ENCODE peak calls at places on chromosome 3, in eight cellular contexts. One of them, this sample, is unnamed.
A peak's percentile ranks its signal among the peaks of the same experiment; 100 is the strongest.

GRCh38 chr3:9384141-9384828 is 13.1 kb upstream of the SETD5 start:
- DNase-seq in ascending aorta: no peak
- DNase-seq in tibial artery: no peak
- DNase-seq in GM10248: no peak
- DNase-seq in stomach: no peak
- DNase-seq in astrocyte: peak; percentile 60
- DNase-seq in hepatocyte: no peak
- DNase-seq in tibial nerve: no peak
- DNase-seq in this sample: no peak

GRCh38 chr3:186209810-186210752 is 101.2 kb upstream of the ETV5 start:
- DNase-seq in stomach: peak; percentile 58
- DNase-seq in hepatocyte: peak; percentile 68
- DNase-seq in ascending aorta: no peak
- DNase-seq in tibial artery: no peak
- DNase-seq in tibial nerve: no peak
- DNase-seq in astrocyte: peak; percentile 77
- DNase-seq in GM10248: peak; percentile 46
- DNase-seq in this sample: no peak

GRCh38 chr3:155393316-155393715 is 99.8 kb upstream of the STRIT1 start:
- DNase-seq in GM10248: no peak
- DNase-seq in astrocyte: no peak
- DNase-seq in tibial artery: no peak
- DNase-seq in tibial nerve: no peak
- DNase-seq in hepatocyte: no peak
- DNase-seq in stomach: no peak
- DNase-seq in ascending aorta: no peak
- DNase-seq in this sample: no peak

GRCh38 chr3:8984512-8984911 is 21.2 kb upstream of the RAD18 start:
- DNase-seq in GM10248: no peak
- DNase-seq in hepatocyte: no peak
- DNase-seq in astrocyte: no peak
- DNase-seq in tibial artery: no peak
- DNase-seq in stomach: no peak
- DNase-seq in tibial nerve: no peak
- DNase-seq in ascending aorta: no peak
- DNase-seq in this sample: no peak

GRCh38 chr3:56915969-56916586 is 114.3 kb upstream of the ARHGEF3 start:
- DNase-seq in tibial nerve: no peak
- DNase-seq in hepatocyte: no peak
- DNase-seq in tibial artery: no peak
- DNase-seq in stomach: peak; percentile 37
- DNase-seq in ascending aorta: no peak
- DNase-seq in astrocyte: no peak
- DNase-seq in GM10248: peak; percentile 60
- DNase-seq in this sample: peak; percentile 33

GRCh38 chr3:168824107-168824506 is 728.4 kb upstream of the GOLIM4 start:
- DNase-seq in GM10248: no peak
- DNase-seq in tibial nerve: no peak
- DNase-seq in stomach: no peak
- DNase-seq in astrocyte: no peak
- DNase-seq in ascending aorta: no peak
- DNase-seq in tibial artery: no peak
- DNase-seq in hepatocyte: no peak
- DNase-seq in this sample: no peak

GRCh38 chr3:71495708-71496472 is 87.6 kb downstream of the FOXP1 start:
- DNase-seq in hepatocyte: peak; percentile 65
- DNase-seq in GM10248: no peak
- DNase-seq in tibial artery: no peak
- DNase-seq in stomach: no peak
- DNase-seq in astrocyte: peak; percentile 93
- DNase-seq in tibial nerve: no peak
- DNase-seq in ascending aorta: no peak
- DNase-seq in this sample: no peak

GRCh38 chr3:142618917-142619401 is 22.8 kb downstream of the PLS1 start:
- DNase-seq in astrocyte: peak; percentile 25
- DNase-seq in tibial nerve: no peak
- DNase-seq in GM10248: no peak
- DNase-seq in hepatocyte: peak; percentile 43
- DNase-seq in stomach: peak; percentile 34
- DNase-seq in ascending aorta: no peak
- DNase-seq in tibial artery: no peak
- DNase-seq in this sample: no peak

GRCh38 chr3:160935413-160936095 is 169.6 kb downstream of the B3GALNT1 start:
- DNase-seq in stomach: no peak
- DNase-seq in astrocyte: no peak
- DNase-seq in tibial artery: no peak
- DNase-seq in tibial nerve: no peak
- DNase-seq in GM10248: no peak
- DNase-seq in ascending aorta: no peak
- DNase-seq in hepatocyte: peak; percentile 42
- DNase-seq in this sample: no peak

GRCh38 chr3:152362086-152362485 is 93.4 kb downstream of the MBNL1 start:
- DNase-seq in GM10248: no peak
- DNase-seq in tibial nerve: no peak
- DNase-seq in stomach: no peak
- DNase-seq in tibial artery: no peak
- DNase-seq in ascending aorta: no peak
- DNase-seq in astrocyte: no peak
- DNase-seq in hepatocyte: no peak
- DNase-seq in this sample: no peak

GRCh38 chr3:68088216-68088615 is 433.8 kb upstream of the SUCLG2 start:
- DNase-seq in ascending aorta: no peak
- DNase-seq in astrocyte: no peak
- DNase-seq in stomach: no peak
- DNase-seq in hepatocyte: no peak
- DNase-seq in GM10248: no peak
- DNase-seq in tibial nerve: no peak
- DNase-seq in tibial artery: no peak
- DNase-seq in this sample: no peak

GRCh38 chr3:188788621-188789081 is 383.1 kb upstream of the TPRG1 start:
- DNase-seq in tibial artery: no peak
- DNase-seq in astrocyte: peak; percentile 98
- DNase-seq in stomach: no peak
- DNase-seq in tibial nerve: no peak
- DNase-seq in GM10248: no peak
- DNase-seq in ascending aorta: no peak
- DNase-seq in hepatocyte: no peak
- DNase-seq in this sample: no peak

GRCh38 chr3:129087138-129087702 is 26.6 kb downstream of the GP9 start:
- DNase-seq in tibial artery: peak; percentile 78
- DNase-seq in GM10248: no peak
- DNase-seq in tibial nerve: peak; percentile 18
- DNase-seq in ascending aorta: no peak
- DNase-seq in stomach: peak; percentile 49
- DNase-seq in astrocyte: peak; percentile 25
- DNase-seq in hepatocyte: no peak
- DNase-seq in this sample: no peak

GRCh38 chr3:53046171-53047170 is 598 bp upstream of the SFMBT1 start:
- DNase-seq in ascending aorta: no peak
- DNase-seq in tibial nerve: peak; percentile 20
- DNase-seq in stomach: peak; percentile 53
- DNase-seq in astrocyte: no peak
- DNase-seq in GM10248: peak; percentile 67
- DNase-seq in tibial artery: peak; percentile 77
- DNase-seq in hepatocyte: peak; percentile 72
- DNase-seq in this sample: peak; percentile 74
- TF ChIP-seq CTCF in ascending aorta: peak; percentile 38
- TF ChIP-seq CTCF in tibial nerve: no peak
- TF ChIP-seq CTCF in stomach: peak; percentile 50
- TF ChIP-seq CTCF in astrocyte: no peak
- TF ChIP-seq CTCF in GM10248: peak; percentile 62
- TF ChIP-seq CTCF in tibial artery: peak; percentile 38
- TF ChIP-seq CTCF in hepatocyte: peak; percentile 51
- TF ChIP-seq CTCF in this sample: no peak

DNA sequence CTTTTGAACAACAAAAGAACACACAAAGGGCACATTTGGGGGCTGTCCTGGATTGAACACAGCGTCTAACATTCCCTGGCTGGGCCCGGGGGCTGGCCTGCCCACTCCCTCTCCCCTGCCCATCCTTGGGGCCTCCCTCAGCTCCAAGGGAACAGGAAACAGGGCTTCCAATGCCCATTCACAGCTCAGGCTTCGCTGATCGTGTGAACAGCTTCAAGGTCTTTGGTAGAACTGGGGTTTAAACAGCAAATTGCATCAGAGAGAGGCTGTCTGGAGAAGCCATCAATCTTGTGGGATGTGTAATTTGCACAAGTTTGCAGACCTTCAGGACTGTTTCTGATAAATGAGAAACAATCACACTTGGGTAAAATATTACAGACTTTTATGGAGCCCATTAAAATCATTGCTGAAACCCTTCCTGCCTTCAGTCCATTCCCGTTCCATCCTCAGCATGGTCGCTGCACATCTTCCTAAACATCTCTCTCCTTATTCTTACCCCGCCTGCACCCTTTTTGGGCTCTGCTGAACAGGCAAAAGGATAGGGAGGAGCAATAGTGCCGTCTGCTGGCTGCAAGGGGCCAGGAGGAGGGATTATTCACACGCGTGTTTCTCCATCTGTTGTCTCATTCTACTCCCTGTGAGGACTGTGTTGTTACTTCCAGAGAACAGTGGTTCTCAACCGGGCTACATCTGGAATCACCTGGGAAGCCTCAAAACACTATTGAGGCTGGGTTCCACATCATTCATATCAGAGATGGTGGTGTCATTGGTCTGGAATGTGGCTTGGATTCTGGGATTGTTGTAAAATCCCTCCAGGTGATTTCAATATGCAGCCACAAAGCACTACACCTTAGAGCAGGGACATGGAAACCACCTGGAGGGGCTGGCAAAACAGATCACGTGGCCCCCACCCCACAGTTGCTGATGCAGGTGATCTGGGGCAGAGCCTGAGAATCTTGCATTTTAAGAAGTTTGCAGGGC is 116.3 kb downstream of the CLSTN2 start:
- DNase-seq in tibial artery: no peak
- DNase-seq in tibial nerve: no peak
- DNase-seq in ascending aorta: no peak
- DNase-seq in GM10248: no peak
- DNase-seq in hepatocyte: no peak
- DNase-seq in astrocyte: no peak
- DNase-seq in stomach: no peak
- DNase-seq in this sample: no peak
- TF ChIP-seq CTCF in tibial artery: peak; percentile 47
- TF ChIP-seq CTCF in tibial nerve: no peak
- TF ChIP-seq CTCF in ascending aorta: peak; percentile 23
- TF ChIP-seq CTCF in GM10248: peak; percentile 21
- TF ChIP-seq CTCF in hepatocyte: peak; percentile 13
- TF ChIP-seq CTCF in astrocyte: peak; percentile 6
- TF ChIP-seq CTCF in stomach: peak; percentile 9
- TF ChIP-seq CTCF in this sample: no peak

GRCh38 chr3:184672335-184672734 is 39.5 kb downstream of the MAGEF1 start:
- DNase-seq in tibial nerve: no peak
- DNase-seq in ascending aorta: no peak
- DNase-seq in stomach: no peak
- DNase-seq in GM10248: no peak
- DNase-seq in astrocyte: no peak
- DNase-seq in tibial artery: no peak
- DNase-seq in hepatocyte: no peak
- DNase-seq in this sample: no peak
- TF ChIP-seq CTCF in tibial nerve: no peak
- TF ChIP-seq CTCF in ascending aorta: no peak
- TF ChIP-seq CTCF in stomach: no peak
- TF ChIP-seq CTCF in GM10248: no peak
- TF ChIP-seq CTCF in astrocyte: no peak
- TF ChIP-seq CTCF in tibial artery: no peak
- TF ChIP-seq CTCF in hepatocyte: no peak
- TF ChIP-seq CTCF in this sample: no peak

DNA sequence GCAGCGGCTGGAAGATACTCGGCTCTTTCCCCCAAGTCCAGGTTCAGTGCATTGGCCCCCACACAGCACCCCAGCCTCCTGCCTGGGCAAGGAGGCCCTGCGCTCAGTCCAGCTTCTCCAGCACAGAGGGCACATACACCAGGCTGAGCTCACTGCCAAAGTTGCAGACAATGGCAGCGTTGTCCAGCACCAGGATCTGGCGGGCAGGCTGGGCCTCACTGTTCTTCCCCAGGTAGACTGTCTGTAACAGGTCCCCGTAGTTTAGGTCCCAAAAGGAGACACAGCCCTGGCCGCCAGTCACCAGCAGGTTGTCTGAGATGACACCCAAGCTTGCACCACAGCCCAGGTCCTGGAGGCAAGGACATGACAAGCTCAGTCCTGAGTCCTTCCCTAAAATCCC is 32.9 kb downstream of the PTPN23 start:
- DNase-seq in tibial nerve: no peak
- DNase-seq in astrocyte: no peak
- DNase-seq in stomach: no peak
- DNase-seq in hepatocyte: no peak
- DNase-seq in GM10248: peak; percentile 15
- DNase-seq in ascending aorta: no peak
- DNase-seq in tibial artery: no peak
- DNase-seq in this sample: no peak
- TF ChIP-seq CTCF in tibial nerve: no peak
- TF ChIP-seq CTCF in astrocyte: no peak
- TF ChIP-seq CTCF in stomach: no peak
- TF ChIP-seq CTCF in hepatocyte: no peak
- TF ChIP-seq CTCF in GM10248: no peak
- TF ChIP-seq CTCF in ascending aorta: no peak
- TF ChIP-seq CTCF in tibial artery: no peak
- TF ChIP-seq CTCF in this sample: no peak